ENCODE peak calls at places on chromosomes 4 and X, in six cellular contexts. One of them, this sample, is unnamed.

GRCh38 chrX:71542411-71542810 is 9.5 kb downstream of the OGT start:
- DNase-seq in lower lobe of right lung: no peak
- DNase-seq in lung: no peak
- DNase-seq in substantia nigra: no peak
- DNase-seq in testis: no peak
- DNase-seq in transverse colon: no peak
- DNase-seq in this sample: no peak

GRCh38 chr4:88953400-88953799 is 103.6 kb downstream of the FAM13A start:
- DNase-seq in substantia nigra: no peak
- DNase-seq in lung: no peak
- DNase-seq in lower lobe of right lung: no peak
- DNase-seq in testis: no peak
- DNase-seq in transverse colon: no peak
- DNase-seq in this sample: no peak

GRCh38 chr4:88275516-88275915 is 8.8 kb downstream of the PPM1K start:
- DNase-seq in lower lobe of right lung: no peak
- DNase-seq in testis: no peak
- DNase-seq in lung: no peak
- DNase-seq in substantia nigra: no peak
- DNase-seq in transverse colon: no peak
- DNase-seq in this sample: no peak

GRCh38 chr4:139736661-139737060 is 71.0 kb downstream of the MGST2 start:
- DNase-seq in lung: no peak
- DNase-seq in testis: no peak
- DNase-seq in lower lobe of right lung: no peak
- DNase-seq in transverse colon: no peak
- DNase-seq in substantia nigra: no peak
- DNase-seq in this sample: no peak

GRCh38 chrX:51931761-51932160 is 38.3 kb downstream of the MAGED1 start:
- DNase-seq in lung: no peak
- DNase-seq in testis: peak
- DNase-seq in lower lobe of right lung: no peak
- DNase-seq in substantia nigra: no peak
- DNase-seq in transverse colon: no peak
- DNase-seq in this sample: no peak

GRCh38 chr4:37826282-37827029 is at the start of gene PGM2:
- DNase-seq in testis: peak
- DNase-seq in substantia nigra: peak
- DNase-seq in transverse colon: peak
- DNase-seq in lower lobe of right lung: peak
- DNase-seq in lung: peak
- DNase-seq in this sample: peak

GRCh38 chrX:101415180-101416130 is 7.4 kb downstream of the HNRNPH2 start:
- DNase-seq in lung: peak
- DNase-seq in testis: peak
- DNase-seq in substantia nigra: no peak
- DNase-seq in transverse colon: no peak
- DNase-seq in lower lobe of right lung: no peak
- DNase-seq in this sample: peak

GRCh38 chr4:168633071-168633470 is 136.2 kb downstream of the PALLD start:
- DNase-seq in testis: no peak
- DNase-seq in substantia nigra: no peak
- DNase-seq in lower lobe of right lung: no peak
- DNase-seq in lung: no peak
- DNase-seq in transverse colon: no peak
- DNase-seq in this sample: no peak

GRCh38 chr4:187996502-187997177 is 1.1 kb downstream of the ZFP42 start:
- DNase-seq in substantia nigra: no peak
- DNase-seq in testis: no peak
- DNase-seq in lung: no peak
- DNase-seq in transverse colon: no peak
- DNase-seq in lower lobe of right lung: no peak
- DNase-seq in this sample: no peak

DNA sequence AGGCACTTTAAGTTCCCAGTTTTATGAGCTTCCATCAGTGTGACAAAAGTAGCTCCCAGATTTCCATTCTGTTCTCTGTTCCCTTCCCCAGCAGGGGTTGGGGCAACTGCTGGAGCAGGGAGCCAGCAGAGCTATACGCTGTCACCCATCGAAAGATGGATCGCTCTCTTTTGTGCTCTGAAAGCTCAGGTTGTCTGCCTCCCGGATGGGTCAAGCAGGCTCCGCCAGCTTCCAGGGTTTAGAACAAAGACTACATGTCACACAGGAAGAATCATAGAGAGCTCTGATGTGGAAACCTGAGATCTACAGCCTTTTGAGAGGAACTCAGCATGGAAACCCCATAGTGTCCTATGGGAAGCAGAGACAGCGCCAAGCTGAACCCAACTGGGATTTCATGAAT is 205.4 kb downstream of the HS3ST1 start:
- DNase-seq in lung: no peak
- DNase-seq in transverse colon: no peak
- DNase-seq in testis: no peak
- DNase-seq in substantia nigra: no peak
- DNase-seq in lower lobe of right lung: no peak
- DNase-seq in this sample: no peak
- H3K27ac ChIP-seq in lung: no peak
- H3K27ac ChIP-seq in transverse colon: no peak
- H3K27ac ChIP-seq in testis: no peak
- H3K27ac ChIP-seq in substantia nigra: no peak
- H3K27ac ChIP-seq in lower lobe of right lung: no peak
- H3K27ac ChIP-seq in this sample: no peak

DNA sequence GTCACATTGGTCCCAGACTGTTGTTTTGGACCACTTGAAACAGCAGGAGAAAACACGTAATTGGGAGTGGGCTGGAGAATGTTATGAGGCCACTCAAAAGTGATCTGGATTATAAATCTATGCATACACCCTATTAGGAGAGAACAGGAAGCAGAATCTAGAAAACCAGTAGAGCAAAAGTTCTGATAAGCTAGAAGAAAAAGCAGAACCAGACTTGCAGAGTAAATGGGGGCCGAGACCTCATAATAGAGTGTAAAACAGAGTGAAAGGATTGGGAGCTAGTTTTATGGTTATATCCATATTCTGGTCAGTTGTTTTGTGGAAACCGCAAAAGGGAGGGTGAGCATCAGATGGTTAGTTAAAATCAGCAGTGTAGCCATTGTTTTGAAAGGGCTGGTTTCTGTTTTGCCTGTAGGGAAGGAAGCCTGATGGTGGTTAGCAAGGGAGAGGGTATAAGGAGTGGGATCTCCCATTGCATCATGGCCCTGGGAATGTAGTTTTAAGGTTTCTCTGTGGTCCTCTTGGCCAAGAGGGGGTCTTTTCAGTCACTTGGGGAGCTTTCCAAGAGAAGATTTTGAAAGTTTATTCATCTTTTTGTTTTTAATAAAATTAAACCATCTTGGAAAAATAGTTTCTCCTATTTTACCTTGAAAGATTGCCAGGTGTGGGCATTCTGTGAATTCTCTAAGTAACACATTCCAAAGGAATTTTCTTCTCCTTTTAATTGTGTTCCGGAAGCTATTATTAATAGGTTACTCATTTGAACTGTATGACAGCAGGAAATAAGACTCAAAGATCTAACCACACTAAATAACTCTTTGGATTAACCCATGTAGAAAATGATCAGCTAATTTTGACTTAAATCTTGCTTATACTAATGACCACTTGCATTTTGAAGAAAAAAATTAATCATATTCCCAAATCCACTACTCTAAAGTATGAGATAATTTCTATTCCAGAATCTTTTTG is 17.3 kb upstream of the CCNI start:
- DNase-seq in lower lobe of right lung: no peak
- DNase-seq in transverse colon: no peak
- DNase-seq in lung: no peak
- DNase-seq in testis: no peak
- DNase-seq in substantia nigra: no peak
- DNase-seq in this sample: no peak
- H3K27ac ChIP-seq in lower lobe of right lung: peak
- H3K27ac ChIP-seq in transverse colon: no peak
- H3K27ac ChIP-seq in lung: no peak
- H3K27ac ChIP-seq in testis: no peak
- H3K27ac ChIP-seq in substantia nigra: no peak
- H3K27ac ChIP-seq in this sample: no peak

GRCh38 chrX:56429581-56429980 is 133.8 kb upstream of the UBQLN2 start:
- DNase-seq in testis: no peak
- DNase-seq in substantia nigra: no peak
- DNase-seq in lung: no peak
- DNase-seq in lower lobe of right lung: no peak
- DNase-seq in transverse colon: no peak
- DNase-seq in this sample: no peak
- H3K27ac ChIP-seq in testis: no peak
- H3K27ac ChIP-seq in substantia nigra: no peak
- H3K27ac ChIP-seq in lung: no peak
- H3K27ac ChIP-seq in lower lobe of right lung: no peak
- H3K27ac ChIP-seq in transverse colon: no peak
- H3K27ac ChIP-seq in this sample: no peak

DNA sequence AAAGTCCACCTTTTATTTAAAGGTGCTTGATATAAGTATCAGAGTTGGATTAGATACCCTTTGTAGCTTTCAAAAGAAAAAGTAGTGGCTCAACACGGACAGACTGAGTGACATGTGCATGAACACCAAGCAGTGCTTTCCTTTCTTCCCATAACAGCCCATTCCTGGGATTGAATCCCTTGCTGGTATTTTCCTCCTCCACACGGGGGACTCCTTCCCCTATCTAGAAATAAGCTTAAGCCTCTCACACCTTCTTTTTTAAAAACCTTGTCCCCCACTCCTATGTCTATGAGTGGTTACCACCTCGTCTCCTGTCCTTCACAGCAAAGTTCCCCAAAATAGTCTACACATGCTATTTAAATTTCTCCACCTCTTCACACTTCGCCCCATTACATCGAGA is 5.1 kb downstream of the AP1S2 start:
- DNase-seq in testis: no peak
- DNase-seq in lung: no peak
- DNase-seq in transverse colon: no peak
- DNase-seq in lower lobe of right lung: no peak
- DNase-seq in substantia nigra: no peak
- DNase-seq in this sample: no peak
- H3K27ac ChIP-seq in testis: no peak
- H3K27ac ChIP-seq in lung: no peak
- H3K27ac ChIP-seq in transverse colon: no peak
- H3K27ac ChIP-seq in lower lobe of right lung: no peak
- H3K27ac ChIP-seq in substantia nigra: no peak
- H3K27ac ChIP-seq in this sample: no peak

DNA sequence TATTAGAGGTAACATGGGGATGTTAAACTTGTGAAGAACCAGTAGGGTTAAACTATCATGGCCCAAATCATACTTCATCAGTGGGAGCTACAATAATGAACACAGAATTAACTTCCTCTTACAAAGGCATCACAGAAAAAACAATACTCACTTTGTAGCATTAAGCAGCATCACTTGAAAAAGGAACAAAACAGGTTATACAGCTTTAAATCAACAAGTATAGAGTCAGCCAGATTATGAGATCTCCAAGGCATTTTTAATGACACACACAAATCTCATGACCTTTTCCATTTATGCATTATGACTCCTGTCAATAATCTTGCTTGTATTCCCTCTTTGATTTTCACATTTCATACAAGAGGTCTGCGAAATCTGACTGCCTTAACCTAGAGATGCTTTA is 18.3 kb downstream of the FBXL5 start:
- DNase-seq in lower lobe of right lung: no peak
- DNase-seq in substantia nigra: no peak
- DNase-seq in testis: no peak
- DNase-seq in transverse colon: no peak
- DNase-seq in lung: no peak
- DNase-seq in this sample: no peak
- H3K27ac ChIP-seq in lower lobe of right lung: no peak
- H3K27ac ChIP-seq in substantia nigra: no peak
- H3K27ac ChIP-seq in testis: no peak
- H3K27ac ChIP-seq in transverse colon: no peak
- H3K27ac ChIP-seq in lung: no peak
- H3K27ac ChIP-seq in this sample: no peak

GRCh38 chr4:8556341-8557150 is 23.6 kb upstream of the GPR78 start:
- DNase-seq in testis: no peak
- DNase-seq in substantia nigra: no peak
- DNase-seq in lower lobe of right lung: no peak
- DNase-seq in transverse colon: no peak
- DNase-seq in lung: no peak
- DNase-seq in this sample: peak
- H3K27ac ChIP-seq in testis: no peak
- H3K27ac ChIP-seq in substantia nigra: no peak
- H3K27ac ChIP-seq in lower lobe of right lung: no peak
- H3K27ac ChIP-seq in transverse colon: no peak
- H3K27ac ChIP-seq in lung: no peak
- H3K27ac ChIP-seq in this sample: peak

This sample was measured in SJSA1.